ENCODE peak calls at places on chromosome 16, in six cellular contexts. W is GM12878, H is H1, R is GM12891, A is K562, K is HepG2. E is an unnamed sample.

GRCh38 chr16:49932943-49933342 is 77.0 kb upstream of the ZNF423 start:
- DNase-seq in R (no peak), K (no peak), A (no peak), H (no peak), W (no peak), E (no peak)

GRCh38 chr16:12229759-12230594 is 253.4 kb downstream of the SNX29 start:
- DNase-seq in W (no peak), K (peak), A (no peak), H (no peak), R (no peak), E (no peak)

GRCh38 chr16:13923703-13924298 is 3.8 kb downstream of the ERCC4 start:
- DNase-seq in K (peak), W (peak), H (no peak), R (no peak), A (peak), E (no peak)

GRCh38 chr16:87461466-87461975 is 31.3 kb downstream of the ZCCHC14 start:
- DNase-seq in W (no peak), H (peak), A (peak), R (no peak), K (peak), E (peak)

GRCh38 chr16:74448990-74449389 is 27.7 kb upstream of the CLEC18B start:
- DNase-seq in H (no peak), K (no peak), W (no peak), A (peak), R (no peak), E (no peak)

GRCh38 chr16:8370374-8371015 is 219.8 kb downstream of the TMEM114 start:
- DNase-seq in H (peak), A (peak), W (no peak), R (no peak), K (peak), E (no peak)

GRCh38 chr16:57266531-57267268 is 17.8 kb downstream of the PLLP start:
- DNase-seq in A (peak), R (no peak), W (no peak), K (no peak), H (no peak), E (no peak)

GRCh38 chr16:56824335-56824734 is 40.7 kb upstream of the SLC12A3 start:
- DNase-seq in R (no peak), K (peak), A (no peak), W (no peak), H (no peak), E (no peak)

GRCh38 chr16:23552171-23552570 is 5.0 kb downstream of the EARS2 start:
- DNase-seq in R (no peak), K (no peak), H (no peak), W (no peak), A (no peak), E (no peak)

GRCh38 chr16:49859139-49859947 is 3.4 kb upstream of the ZNF423 start:
- DNase-seq in R (no peak), K (no peak), A (peak), H (no peak), W (no peak), E (no peak)

GRCh38 chr16:8950580-8951077 is 13.1 kb downstream of the USP7 start:
- DNase-seq in R (no peak), A (no peak), K (no peak), H (no peak), W (no peak), E (no peak)

GRCh38 chr16:8924214-8924613 is 39.5 kb downstream of the USP7 start:
- DNase-seq in R (no peak), A (no peak), H (no peak), W (no peak), K (no peak), E (no peak)

GRCh38 chr16:28069921-28070794 is 6.6 kb upstream of the GSG1L start:
- DNase-seq in A (no peak), R (no peak), K (no peak), H (no peak), W (no peak), E (no peak)

GRCh38 chr16:69399361-69399760 is 13.6 kb upstream of the TERF2 start:
- DNase-seq in H (no peak), R (no peak), K (no peak), A (peak), W (no peak), E (no peak)

GRCh38 chr16:75927824-75928223 is 201.5 kb upstream of the CPHXL start:
- DNase-seq in H (no peak), K (no peak), A (no peak), R (no peak), W (no peak), E (no peak)

GRCh38 chr16:72537684-72538083 is 365.7 kb upstream of the PMFBP1 start:
- DNase-seq in A (no peak), K (no peak), H (no peak), W (no peak), R (no peak), E (no peak)

GRCh38 chr16:67703626-67704025 is 15.5 kb downstream of the GFOD2 start:
- DNase-seq in A (no peak), W (no peak), H (no peak), K (no peak), R (no peak), E (no peak)

GRCh38 chr16:26281681-26282080 is 589.9 kb downstream of the HS3ST4 start:
- DNase-seq in A (no peak), W (no peak), K (no peak), R (no peak), H (no peak), E (no peak)

GRCh38 chr16:81207076-81207475 is 31.4 kb upstream of the BCO1 start:
- DNase-seq in R (no peak), H (no peak), A (no peak), K (no peak), W (no peak), E (no peak)

GRCh38 chr16:14300631-14301149 is 229.6 kb downstream of the MRTFB start:
- DNase-seq in R (no peak), K (peak), A (peak), H (no peak), W (no peak), E (peak)

GRCh38 chr16:16189842-16190241 is 33.5 kb downstream of the ABCC6 start:
- DNase-seq in R (no peak), A (peak), K (no peak), W (no peak), H (no peak), E (no peak)

GRCh38 chr16:68539704-68540370 is 746 bp downstream of the ZFP90 start:
- DNase-seq in K (no peak), W (no peak), R (no peak), H (no peak), A (no peak), E (no peak)

GRCh38 chr16:83363521-83363920 is 444.3 kb upstream of the HSBP1 start:
- DNase-seq in R (no peak), H (no peak), K (no peak), W (no peak), A (no peak), E (no peak)

GRCh38 chr16:49282690-49283375 is 1.2 kb upstream of the CBLN1 start:
- DNase-seq in A (no peak), H (peak), R (no peak), W (no peak), K (peak), E (no peak)

GRCh38 chr16:88703486-88704309 is 2.5 kb downstream of the RNF166 start:
- DNase-seq in R (no peak), W (no peak), K (no peak), H (no peak), A (no peak), E (no peak)
- TF ChIP-seq TAF1 in R (no peak), W (no peak), K (no peak), H (no peak), A (no peak), E (no peak)

GRCh38 chr16:54927125-54928015 is 3.3 kb upstream of the IRX5 start:
- DNase-seq in K (no peak), R (no peak), A (peak), W (no peak), H (no peak), E (no peak)

GRCh38 chr16:54929090-54930033 is 1.3 kb upstream of the IRX5 start:
- DNase-seq in H (peak), W (peak), A (peak), K (no peak), R (peak), E (peak)

GRCh38 chr16:54928016-54928356 is 2.7 kb upstream of the IRX5 start:
- DNase-seq in W (no peak), K (no peak), R (no peak), A (peak), H (no peak), E (no peak)

GRCh38 chr16:54930034-54930938 is at the start of gene IRX5:
- DNase-seq in A (peak), H (peak), R (no peak), K (no peak), W (no peak), E (peak)

GRCh38 chr16:54928421-54929089 is 2.1 kb upstream of the IRX5 start:
- DNase-seq in R (no peak), W (no peak), K (no peak), A (peak), H (no peak), E (no peak)
- TF ChIP-seq POLR2A in R (no peak), W (no peak), K (no peak), A (peak), H (no peak), E (no peak)

DNA sequence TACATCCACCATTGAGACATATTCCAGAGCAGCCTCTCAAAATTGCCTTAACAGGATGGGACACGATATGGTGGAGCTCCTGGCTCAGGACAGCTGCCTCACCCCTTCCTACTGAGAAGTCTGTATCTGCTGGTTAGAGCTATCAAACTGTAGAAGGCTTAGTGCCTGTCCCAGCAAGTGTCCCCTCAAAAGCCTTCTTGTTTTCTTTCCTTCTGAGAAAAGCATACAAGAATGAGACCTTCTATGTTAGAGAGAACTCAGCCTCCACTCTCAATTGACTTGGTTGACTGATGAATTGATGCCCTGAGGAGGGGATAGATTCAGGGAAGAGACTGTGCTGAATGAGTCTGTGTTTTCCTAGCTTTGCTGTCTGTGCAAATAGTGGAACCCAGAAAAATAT is 2020.9 kb downstream of the TP53TG3F start:
- DNase-seq in W (no peak), K (no peak), R (no peak), A (no peak), H (no peak), E (no peak)
- TF ChIP-seq TAF1 in W (no peak), K (no peak), R (no peak), A (no peak), H (no peak), E (no peak)

GRCh38 chr16:529012-529575 is 1.6 kb downstream of the CAPN15 start:
- DNase-seq in R (no peak), H (no peak), W (no peak), K (no peak), A (no peak), E (no peak)
- TF ChIP-seq POLR2A in R (no peak), H (no peak), W (peak), K (no peak), A (no peak), E (no peak)

GRCh38 chr16:995783-996182 is 14.2 kb downstream of the SOX8 start:
- DNase-seq in H (no peak), R (no peak), W (no peak), A (no peak), K (no peak), E (no peak)
- TF ChIP-seq TAF1 in H (no peak), R (no peak), W (no peak), A (no peak), K (no peak), E (no peak)

GRCh38 chr16:10965440-10966039 is 21.2 kb downstream of the CLEC16A start:
- DNase-seq in R (no peak), W (peak), H (no peak), A (peak), K (no peak), E (peak)

GRCh38 chr16:10964039-10964890 is 19.9 kb downstream of the CLEC16A start:
- DNase-seq in H (no peak), R (no peak), W (no peak), A (peak), K (peak), E (peak)

GRCh38 chr16:10967981-10968380 is 23.6 kb downstream of the CLEC16A start:
- DNase-seq in A (no peak), H (no peak), W (no peak), K (no peak), R (no peak), E (no peak)

GRCh38 chr16:10966129-10966528 is 21.8 kb downstream of the CLEC16A start:
- DNase-seq in K (no peak), W (no peak), H (no peak), R (no peak), A (peak), E (no peak)

GRCh38 chr16:10964891-10965326 is 20.5 kb downstream of the CLEC16A start:
- DNase-seq in A (no peak), H (no peak), R (no peak), W (peak), K (no peak), E (no peak)
- TF ChIP-seq POLR2A in A (no peak), H (no peak), R (peak), W (no peak), K (no peak), E (peak)

DNA sequence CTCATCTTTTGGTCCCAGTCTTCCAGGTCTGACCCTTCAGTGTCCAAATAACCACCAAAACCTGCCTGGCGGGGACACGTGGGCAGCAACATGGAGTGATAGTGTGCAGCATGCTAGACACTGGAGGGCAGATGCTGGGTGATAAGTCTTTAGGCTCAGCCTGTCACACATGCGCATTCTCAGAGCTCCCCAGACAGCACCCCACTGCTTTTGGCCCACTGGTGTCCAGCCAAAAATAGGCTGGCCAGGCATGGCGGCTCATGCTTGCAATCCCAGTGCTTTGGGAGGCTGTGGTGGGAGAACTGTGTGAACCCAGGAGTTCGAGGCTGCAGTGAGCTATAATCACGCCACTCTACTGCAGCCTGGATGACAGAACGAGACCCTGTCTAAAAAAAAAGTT is 12.3 kb downstream of the GINS2 start:
- DNase-seq in K (no peak), H (no peak), A (no peak), R (no peak), W (no peak), E (no peak)
- TF ChIP-seq TAF1 in K (no peak), H (no peak), A (no peak), R (no peak), W (no peak), E (no peak)

GRCh38 chr16:25111403-25112166 is at the start of gene LCMT1:
- DNase-seq in A (peak), R (peak), W (peak), H (peak), K (peak), E (peak)
- TF ChIP-seq POLR2A in A (peak), R (no peak), W (peak), H (peak), K (peak), E (peak)